ENCODE peak calls at places on chromosomes 12 and 14, in six cellular contexts. One of them, this sample, is unnamed.

GRCh38 chr14:20682435-20683124 is 1.8 kb upstream of the RNASE4 start:
- DNase-seq in PC-9: peak; percentile 64
- DNase-seq in gastrocnemius medialis: peak; percentile 83
- DNase-seq in effector memory CD4-positive, alpha-beta T cell: peak; percentile 72
- DNase-seq in ovary: peak; percentile 95
- DNase-seq in HCT116: peak; percentile 88
- DNase-seq in this sample: peak; percentile 61

GRCh38 chr14:23577004-23577681 is 1.4 kb downstream of the JPH4 start:
- DNase-seq in PC-9: no peak
- DNase-seq in gastrocnemius medialis: no peak
- DNase-seq in effector memory CD4-positive, alpha-beta T cell: no peak
- DNase-seq in ovary: peak; percentile 50
- DNase-seq in HCT116: no peak
- DNase-seq in this sample: no peak

GRCh38 chr14:87170179-87170578 is 822.8 kb downstream of the GALC start:
- DNase-seq in PC-9: no peak
- DNase-seq in gastrocnemius medialis: no peak
- DNase-seq in effector memory CD4-positive, alpha-beta T cell: no peak
- DNase-seq in ovary: no peak
- DNase-seq in HCT116: no peak
- DNase-seq in this sample: no peak

GRCh38 chr12:121096199-121096798 is 36.4 kb upstream of the P2RX7 start:
- DNase-seq in PC-9: no peak
- DNase-seq in gastrocnemius medialis: no peak
- DNase-seq in effector memory CD4-positive, alpha-beta T cell: no peak
- DNase-seq in ovary: no peak
- DNase-seq in HCT116: no peak
- DNase-seq in this sample: no peak

GRCh38 chr14:81459421-81459820 is 59.3 kb upstream of the STON2 start:
- DNase-seq in PC-9: no peak
- DNase-seq in gastrocnemius medialis: no peak
- DNase-seq in effector memory CD4-positive, alpha-beta T cell: no peak
- DNase-seq in ovary: no peak
- DNase-seq in HCT116: no peak
- DNase-seq in this sample: no peak

GRCh38 chr12:29148958-29149690 is at the start of gene FAR2:
- DNase-seq in PC-9: peak; percentile 39
- DNase-seq in gastrocnemius medialis: peak; percentile 12
- DNase-seq in effector memory CD4-positive, alpha-beta T cell: peak; percentile 30
- DNase-seq in ovary: no peak
- DNase-seq in HCT116: no peak
- DNase-seq in this sample: no peak

GRCh38 chr12:64580681-64581080 is 29.6 kb upstream of the RASSF3 start:
- DNase-seq in PC-9: no peak
- DNase-seq in gastrocnemius medialis: no peak
- DNase-seq in effector memory CD4-positive, alpha-beta T cell: no peak
- DNase-seq in ovary: no peak
- DNase-seq in HCT116: no peak
- DNase-seq in this sample: no peak

GRCh38 chr14:34113051-34113511 is 162.2 kb upstream of the EGLN3 start:
- DNase-seq in PC-9: peak; percentile 95
- DNase-seq in gastrocnemius medialis: no peak
- DNase-seq in effector memory CD4-positive, alpha-beta T cell: no peak
- DNase-seq in ovary: no peak
- DNase-seq in HCT116: no peak
- DNase-seq in this sample: no peak

GRCh38 chr14:22226381-22226780 is 362.6 kb downstream of the DAD1 start:
- DNase-seq in PC-9: no peak
- DNase-seq in gastrocnemius medialis: no peak
- DNase-seq in effector memory CD4-positive, alpha-beta T cell: no peak
- DNase-seq in ovary: no peak
- DNase-seq in HCT116: no peak
- DNase-seq in this sample: no peak

GRCh38 chr12:76060111-76060510 is 24.4 kb downstream of the NAP1L1 start:
- DNase-seq in PC-9: no peak
- DNase-seq in gastrocnemius medialis: no peak
- DNase-seq in effector memory CD4-positive, alpha-beta T cell: no peak
- DNase-seq in ovary: no peak
- DNase-seq in HCT116: no peak
- DNase-seq in this sample: no peak

GRCh38 chr12:8675471-8676083 is 13.0 kb upstream of the MFAP5 start:
- DNase-seq in PC-9: no peak
- DNase-seq in gastrocnemius medialis: no peak
- DNase-seq in effector memory CD4-positive, alpha-beta T cell: no peak
- DNase-seq in ovary: no peak
- DNase-seq in HCT116: no peak
- DNase-seq in this sample: no peak

GRCh38 chr12:68539615-68539952 is 71.1 kb upstream of the RAP1B start:
- DNase-seq in PC-9: no peak
- DNase-seq in gastrocnemius medialis: no peak
- DNase-seq in effector memory CD4-positive, alpha-beta T cell: no peak
- DNase-seq in ovary: no peak
- DNase-seq in HCT116: no peak
- DNase-seq in this sample: no peak

GRCh38 chr12:93140801-93141200 is 211.7 kb upstream of the EEA1 start:
- DNase-seq in PC-9: no peak
- DNase-seq in gastrocnemius medialis: no peak
- DNase-seq in effector memory CD4-positive, alpha-beta T cell: no peak
- DNase-seq in ovary: no peak
- DNase-seq in HCT116: no peak
- DNase-seq in this sample: no peak

GRCh38 chr14:89833120-89833521 is 121.4 kb downstream of the EFCAB11 start:
- DNase-seq in PC-9: peak; percentile 34
- DNase-seq in gastrocnemius medialis: no peak
- DNase-seq in effector memory CD4-positive, alpha-beta T cell: no peak
- DNase-seq in ovary: no peak
- DNase-seq in HCT116: no peak
- DNase-seq in this sample: no peak

GRCh38 chr14:50410016-50410530 is 13.4 kb upstream of the CDKL1 start:
- DNase-seq in PC-9: no peak
- DNase-seq in gastrocnemius medialis: no peak
- DNase-seq in effector memory CD4-positive, alpha-beta T cell: no peak
- DNase-seq in ovary: no peak
- DNase-seq in HCT116: no peak
- DNase-seq in this sample: no peak

GRCh38 chr14:73753043-73753886 is 39.1 kb upstream of the PNMA1 start:
- DNase-seq in PC-9: no peak
- DNase-seq in gastrocnemius medialis: no peak
- DNase-seq in effector memory CD4-positive, alpha-beta T cell: no peak
- DNase-seq in ovary: peak; percentile 49
- DNase-seq in HCT116: no peak
- DNase-seq in this sample: no peak

GRCh38 chr14:86296173-86296572 is 766.2 kb downstream of the FLRT2 start:
- DNase-seq in PC-9: no peak
- DNase-seq in gastrocnemius medialis: no peak
- DNase-seq in effector memory CD4-positive, alpha-beta T cell: no peak
- DNase-seq in ovary: no peak
- DNase-seq in HCT116: no peak
- DNase-seq in this sample: no peak

GRCh38 chr12:38639625-38640024 is 265.8 kb downstream of the CPNE8 start:
- DNase-seq in PC-9: peak; percentile 88
- DNase-seq in gastrocnemius medialis: no peak
- DNase-seq in effector memory CD4-positive, alpha-beta T cell: no peak
- DNase-seq in ovary: no peak
- DNase-seq in HCT116: no peak
- DNase-seq in this sample: no peak

GRCh38 chr14:79404874-79405273 is 806.4 kb downstream of the DIO2 start:
- DNase-seq in PC-9: no peak
- DNase-seq in gastrocnemius medialis: no peak
- DNase-seq in effector memory CD4-positive, alpha-beta T cell: no peak
- DNase-seq in ovary: no peak
- DNase-seq in HCT116: no peak
- DNase-seq in this sample: no peak

GRCh38 chr14:54106802-54107377 is 150.3 kb upstream of the BMP4 start:
- DNase-seq in PC-9: peak; percentile 51
- DNase-seq in gastrocnemius medialis: no peak
- DNase-seq in effector memory CD4-positive, alpha-beta T cell: no peak
- DNase-seq in ovary: no peak
- DNase-seq in HCT116: no peak
- DNase-seq in this sample: no peak

GRCh38 chr14:79043194-79043889 is 873.2 kb downstream of the NRXN3 start:
- DNase-seq in PC-9: no peak
- DNase-seq in gastrocnemius medialis: no peak
- DNase-seq in effector memory CD4-positive, alpha-beta T cell: no peak
- DNase-seq in ovary: no peak
- DNase-seq in HCT116: no peak
- DNase-seq in this sample: no peak

GRCh38 chr14:73783107-73783727 is 68.4 kb upstream of the PTGR2 start:
- DNase-seq in PC-9: no peak
- DNase-seq in gastrocnemius medialis: no peak
- DNase-seq in effector memory CD4-positive, alpha-beta T cell: no peak
- DNase-seq in ovary: no peak
- DNase-seq in HCT116: no peak
- DNase-seq in this sample: no peak

GRCh38 chr12:131607658-131608447 is 103.0 kb upstream of the SFSWAP start:
- DNase-seq in PC-9: no peak
- DNase-seq in gastrocnemius medialis: no peak
- DNase-seq in effector memory CD4-positive, alpha-beta T cell: no peak
- DNase-seq in ovary: no peak
- DNase-seq in HCT116: no peak
- DNase-seq in this sample: no peak

GRCh38 chr14:64232944-64233343 is 61.2 kb downstream of the ESR2 start:
- DNase-seq in PC-9: no peak
- DNase-seq in gastrocnemius medialis: no peak
- DNase-seq in effector memory CD4-positive, alpha-beta T cell: no peak
- DNase-seq in ovary: no peak
- DNase-seq in HCT116: no peak
- DNase-seq in this sample: no peak

GRCh38 chr14:83556065-83556464 is 1973.9 kb upstream of the FLRT2 start:
- DNase-seq in PC-9: no peak
- DNase-seq in gastrocnemius medialis: no peak
- DNase-seq in effector memory CD4-positive, alpha-beta T cell: no peak
- DNase-seq in ovary: no peak
- DNase-seq in HCT116: no peak
- DNase-seq in this sample: no peak

DNA sequence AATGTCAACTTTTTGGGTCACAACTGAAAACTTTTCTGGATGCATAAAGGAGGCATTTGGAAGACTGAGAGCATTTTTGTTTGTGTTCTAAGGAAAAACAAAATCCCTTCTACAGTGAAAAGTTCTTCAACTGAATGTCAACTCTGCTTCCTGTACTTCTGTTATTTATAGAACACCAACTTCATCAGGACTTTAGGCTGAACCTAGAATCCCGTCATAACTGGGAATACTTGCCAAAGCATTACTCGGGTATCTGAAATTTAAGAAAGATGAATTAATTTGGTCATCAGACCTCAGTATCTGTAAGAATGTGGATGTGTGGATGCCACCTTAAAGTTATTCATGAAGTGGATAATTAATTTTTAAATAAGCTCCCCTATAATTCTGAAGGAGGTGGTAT is 73.2 kb downstream of the FERMT2 start:
- DNase-seq in PC-9: no peak
- DNase-seq in gastrocnemius medialis: no peak
- DNase-seq in effector memory CD4-positive, alpha-beta T cell: no peak
- DNase-seq in ovary: no peak
- DNase-seq in HCT116: no peak
- DNase-seq in this sample: no peak
- H3K27ac ChIP-seq in PC-9: no peak overlapping the region
- H3K27ac ChIP-seq in gastrocnemius medialis: peak overlapping the region; percentile 3
- H3K27ac ChIP-seq in effector memory CD4-positive, alpha-beta T cell: no peak overlapping the region
- H3K27ac ChIP-seq in ovary: no peak overlapping the region
- H3K27ac ChIP-seq in HCT116: no peak overlapping the region
- H3K27ac ChIP-seq in this sample: peak overlapping the region; percentile 71

DNA sequence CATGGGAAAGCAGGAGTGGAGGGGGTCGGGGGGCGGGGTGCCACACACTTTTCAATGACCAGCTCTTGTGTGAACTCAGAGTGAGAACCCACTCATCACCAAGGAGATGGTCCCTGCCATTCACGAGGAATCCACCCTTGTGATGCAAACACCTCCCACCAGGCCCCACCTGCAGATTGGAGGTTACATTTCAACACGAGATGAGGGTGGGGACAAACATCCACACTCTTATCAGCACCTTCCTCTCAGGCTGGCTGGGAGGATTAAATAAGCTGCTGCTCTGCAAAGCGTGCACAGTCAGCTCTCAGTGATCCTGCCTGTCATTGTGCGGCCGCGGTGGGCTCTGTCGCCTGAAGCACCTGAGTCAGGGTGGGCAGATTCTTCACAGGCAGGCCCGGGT is 39.7 kb downstream of the AACS start:
- DNase-seq in PC-9: no peak
- DNase-seq in gastrocnemius medialis: no peak
- DNase-seq in effector memory CD4-positive, alpha-beta T cell: no peak
- DNase-seq in ovary: no peak
- DNase-seq in HCT116: no peak
- DNase-seq in this sample: no peak
- H3K36me3 ChIP-seq in PC-9: peaks cover 6% of the 10 kb centered on the region
- H3K36me3 ChIP-seq in gastrocnemius medialis: no peaks in the 10 kb centered on the region
- H3K36me3 ChIP-seq in effector memory CD4-positive, alpha-beta T cell: peaks cover 10% of the 10 kb centered on the region
- H3K36me3 ChIP-seq in ovary: no peaks in the 10 kb centered on the region
- H3K36me3 ChIP-seq in HCT116: peaks cover 5% of the 10 kb centered on the region
- H3K36me3 ChIP-seq in this sample: peaks cover 26% of the 10 kb centered on the region

DNA sequence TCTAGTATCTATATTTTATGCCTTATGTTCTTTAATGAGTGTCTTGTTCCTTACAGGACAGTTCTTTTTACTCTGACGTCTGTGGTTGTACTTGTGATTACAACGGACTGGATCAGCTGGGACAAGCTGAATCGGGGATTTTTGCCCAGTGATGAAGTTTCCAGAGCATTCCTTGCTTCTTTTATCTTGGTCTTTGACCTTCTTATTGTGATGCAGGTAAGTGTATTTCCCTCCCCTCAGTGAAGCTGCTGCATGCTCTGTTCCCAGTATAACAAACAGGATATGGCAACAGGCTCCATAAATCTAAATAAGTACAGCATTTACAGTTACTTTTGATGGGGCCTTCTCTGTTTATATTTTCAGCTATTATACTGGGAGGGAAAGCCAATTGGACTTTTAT is 463.6 kb downstream of the TMEM117 start:
- DNase-seq in PC-9: no peak
- DNase-seq in gastrocnemius medialis: no peak
- DNase-seq in effector memory CD4-positive, alpha-beta T cell: no peak
- DNase-seq in ovary: no peak
- DNase-seq in HCT116: no peak
- DNase-seq in this sample: no peak
- H3K27me3 ChIP-seq in PC-9: no peaks in the 10 kb centered on the region
- H3K27me3 ChIP-seq in gastrocnemius medialis: no peaks in the 10 kb centered on the region
- H3K27me3 ChIP-seq in effector memory CD4-positive, alpha-beta T cell: no peaks in the 10 kb centered on the region
- H3K27me3 ChIP-seq in ovary: no peaks in the 10 kb centered on the region
- H3K27me3 ChIP-seq in HCT116: no peaks in the 10 kb centered on the region
- H3K27me3 ChIP-seq in this sample: no peaks in the 10 kb centered on the region

GRCh38 chr12:3061858-3062215 is 15.3 kb upstream of the TSPAN9 start:
- DNase-seq in PC-9: no peak
- DNase-seq in gastrocnemius medialis: no peak
- DNase-seq in effector memory CD4-positive, alpha-beta T cell: no peak
- DNase-seq in ovary: no peak
- DNase-seq in HCT116: no peak
- DNase-seq in this sample: no peak

GRCh38 chr12:3065300-3065699 is 11.9 kb upstream of the TSPAN9 start:
- DNase-seq in PC-9: peak; percentile 50
- DNase-seq in gastrocnemius medialis: no peak
- DNase-seq in effector memory CD4-positive, alpha-beta T cell: no peak
- DNase-seq in ovary: no peak
- DNase-seq in HCT116: no peak
- DNase-seq in this sample: no peak

GRCh38 chr12:3055712-3056467 is 21.3 kb upstream of the TSPAN9 start:
- DNase-seq in PC-9: no peak
- DNase-seq in gastrocnemius medialis: no peak
- DNase-seq in effector memory CD4-positive, alpha-beta T cell: no peak
- DNase-seq in ovary: no peak
- DNase-seq in HCT116: no peak
- DNase-seq in this sample: no peak

GRCh38 chr12:3061129-3061857 is 15.9 kb upstream of the TSPAN9 start:
- DNase-seq in PC-9: no peak
- DNase-seq in gastrocnemius medialis: no peak
- DNase-seq in effector memory CD4-positive, alpha-beta T cell: no peak
- DNase-seq in ovary: no peak
- DNase-seq in HCT116: no peak
- DNase-seq in this sample: no peak
- H3K27ac ChIP-seq in PC-9: no peak overlapping the region
- H3K27ac ChIP-seq in gastrocnemius medialis: no peak overlapping the region
- H3K27ac ChIP-seq in effector memory CD4-positive, alpha-beta T cell: no peak overlapping the region
- H3K27ac ChIP-seq in ovary: no peak overlapping the region
- H3K27ac ChIP-seq in HCT116: no peak overlapping the region
- H3K27ac ChIP-seq in this sample: no peak overlapping the region